ENCODE peak calls at places on chromosomes 1 and 21, in eight cellular contexts. One of them, this sample, is unnamed. For H3K9me3, the result is how much of the 10 kb centered on the place peaks cover.

GRCh38 chr21:45580576-45581321 is 38.5 kb upstream of the SLC19A1 start:
- DNase-seq in endodermal cell: peak
- DNase-seq in Peyer's patch: peak
- DNase-seq in colonic mucosa: peak
- DNase-seq in mucosa of descending colon: no peak
- DNase-seq in CD8-positive, alpha-beta memory T cell: no peak
- DNase-seq in CD4-positive, CD25-positive, alpha-beta regulatory T cell: no peak
- DNase-seq in left ventricle myocardium inferior: no peak
- DNase-seq in this sample: no peak

GRCh38 chr1:234676103-234676594 is 66.2 kb upstream of the IRF2BP2 start:
- DNase-seq in colonic mucosa: peak
- DNase-seq in mucosa of descending colon: peak
- DNase-seq in CD4-positive, CD25-positive, alpha-beta regulatory T cell: peak
- DNase-seq in left ventricle myocardium inferior: peak
- DNase-seq in Peyer's patch: peak
- DNase-seq in endodermal cell: peak
- DNase-seq in CD8-positive, alpha-beta memory T cell: peak
- DNase-seq in this sample: no peak

GRCh38 chr1:91137173-91137852 is 115.5 kb upstream of the ZNF644 start:
- DNase-seq in colonic mucosa: no peak
- DNase-seq in CD4-positive, CD25-positive, alpha-beta regulatory T cell: no peak
- DNase-seq in endodermal cell: no peak
- DNase-seq in CD8-positive, alpha-beta memory T cell: no peak
- DNase-seq in left ventricle myocardium inferior: no peak
- DNase-seq in mucosa of descending colon: no peak
- DNase-seq in Peyer's patch: no peak
- DNase-seq in this sample: no peak

GRCh38 chr1:206962269-206962668 is 8.0 kb downstream of the FCAMR start:
- DNase-seq in mucosa of descending colon: no peak
- DNase-seq in CD8-positive, alpha-beta memory T cell: no peak
- DNase-seq in Peyer's patch: no peak
- DNase-seq in CD4-positive, CD25-positive, alpha-beta regulatory T cell: no peak
- DNase-seq in colonic mucosa: no peak
- DNase-seq in left ventricle myocardium inferior: no peak
- DNase-seq in endodermal cell: no peak
- DNase-seq in this sample: no peak

GRCh38 chr1:68149110-68149798 is 83.1 kb downstream of the WLS start:
- DNase-seq in endodermal cell: no peak
- DNase-seq in CD4-positive, CD25-positive, alpha-beta regulatory T cell: no peak
- DNase-seq in mucosa of descending colon: no peak
- DNase-seq in Peyer's patch: no peak
- DNase-seq in left ventricle myocardium inferior: peak
- DNase-seq in colonic mucosa: no peak
- DNase-seq in CD8-positive, alpha-beta memory T cell: no peak
- DNase-seq in this sample: no peak

GRCh38 chr1:54547601-54548388 is at the start of gene ACOT11:
- DNase-seq in endodermal cell: no peak
- DNase-seq in Peyer's patch: peak
- DNase-seq in mucosa of descending colon: peak
- DNase-seq in CD8-positive, alpha-beta memory T cell: no peak
- DNase-seq in CD4-positive, CD25-positive, alpha-beta regulatory T cell: no peak
- DNase-seq in colonic mucosa: peak
- DNase-seq in left ventricle myocardium inferior: peak
- DNase-seq in this sample: no peak

GRCh38 chr1:108199781-108200626 is at the start of gene SLC25A24:
- DNase-seq in endodermal cell: peak
- DNase-seq in CD4-positive, CD25-positive, alpha-beta regulatory T cell: peak
- DNase-seq in left ventricle myocardium inferior: peak
- DNase-seq in CD8-positive, alpha-beta memory T cell: peak
- DNase-seq in mucosa of descending colon: peak
- DNase-seq in Peyer's patch: peak
- DNase-seq in colonic mucosa: peak
- DNase-seq in this sample: peak

GRCh38 chr21:15015622-15016471 is 49.0 kb downstream of the NRIP1 start:
- DNase-seq in left ventricle myocardium inferior: no peak
- DNase-seq in CD4-positive, CD25-positive, alpha-beta regulatory T cell: no peak
- DNase-seq in mucosa of descending colon: no peak
- DNase-seq in colonic mucosa: no peak
- DNase-seq in CD8-positive, alpha-beta memory T cell: no peak
- DNase-seq in Peyer's patch: no peak
- DNase-seq in endodermal cell: no peak
- DNase-seq in this sample: no peak

GRCh38 chr1:220573836-220574235 is 45.9 kb downstream of the MARK1 start:
- DNase-seq in CD8-positive, alpha-beta memory T cell: no peak
- DNase-seq in mucosa of descending colon: no peak
- DNase-seq in CD4-positive, CD25-positive, alpha-beta regulatory T cell: no peak
- DNase-seq in left ventricle myocardium inferior: no peak
- DNase-seq in endodermal cell: no peak
- DNase-seq in Peyer's patch: no peak
- DNase-seq in colonic mucosa: no peak
- DNase-seq in this sample: no peak

GRCh38 chr1:96651517-96651916 is 70.1 kb upstream of the PTBP2 start:
- DNase-seq in CD8-positive, alpha-beta memory T cell: no peak
- DNase-seq in left ventricle myocardium inferior: no peak
- DNase-seq in endodermal cell: peak
- DNase-seq in mucosa of descending colon: no peak
- DNase-seq in CD4-positive, CD25-positive, alpha-beta regulatory T cell: no peak
- DNase-seq in colonic mucosa: no peak
- DNase-seq in Peyer's patch: no peak
- DNase-seq in this sample: no peak

GRCh38 chr1:215543191-215543606 is 23.9 kb upstream of the KCTD3 start:
- DNase-seq in colonic mucosa: no peak
- DNase-seq in mucosa of descending colon: peak
- DNase-seq in left ventricle myocardium inferior: no peak
- DNase-seq in Peyer's patch: peak
- DNase-seq in endodermal cell: no peak
- DNase-seq in CD8-positive, alpha-beta memory T cell: no peak
- DNase-seq in CD4-positive, CD25-positive, alpha-beta regulatory T cell: no peak
- DNase-seq in this sample: no peak

GRCh38 chr1:77175230-77175844 is 43.9 kb downstream of the PIGK start:
- DNase-seq in mucosa of descending colon: no peak
- DNase-seq in left ventricle myocardium inferior: no peak
- DNase-seq in Peyer's patch: no peak
- DNase-seq in colonic mucosa: no peak
- DNase-seq in CD8-positive, alpha-beta memory T cell: no peak
- DNase-seq in CD4-positive, CD25-positive, alpha-beta regulatory T cell: no peak
- DNase-seq in endodermal cell: peak
- DNase-seq in this sample: no peak

GRCh38 chr1:186212574-186213224 is 162.4 kb downstream of the TPR start:
- DNase-seq in Peyer's patch: peak
- DNase-seq in endodermal cell: peak
- DNase-seq in CD8-positive, alpha-beta memory T cell: peak
- DNase-seq in left ventricle myocardium inferior: no peak
- DNase-seq in colonic mucosa: peak
- DNase-seq in mucosa of descending colon: peak
- DNase-seq in CD4-positive, CD25-positive, alpha-beta regulatory T cell: no peak
- DNase-seq in this sample: no peak

GRCh38 chr21:38950388-38951094 is 144.8 kb downstream of the ETS2 start:
- DNase-seq in CD8-positive, alpha-beta memory T cell: no peak
- DNase-seq in endodermal cell: no peak
- DNase-seq in Peyer's patch: peak
- DNase-seq in left ventricle myocardium inferior: no peak
- DNase-seq in CD4-positive, CD25-positive, alpha-beta regulatory T cell: no peak
- DNase-seq in mucosa of descending colon: peak
- DNase-seq in colonic mucosa: peak
- DNase-seq in this sample: no peak

GRCh38 chr1:181344091-181344490 is 139.2 kb upstream of the CACNA1E start:
- DNase-seq in endodermal cell: peak
- DNase-seq in Peyer's patch: no peak
- DNase-seq in CD4-positive, CD25-positive, alpha-beta regulatory T cell: no peak
- DNase-seq in mucosa of descending colon: no peak
- DNase-seq in left ventricle myocardium inferior: no peak
- DNase-seq in colonic mucosa: no peak
- DNase-seq in CD8-positive, alpha-beta memory T cell: no peak
- DNase-seq in this sample: no peak

GRCh38 chr1:192903142-192903541 is 94.3 kb downstream of the RGS2 start:
- DNase-seq in CD4-positive, CD25-positive, alpha-beta regulatory T cell: no peak
- DNase-seq in colonic mucosa: no peak
- DNase-seq in mucosa of descending colon: no peak
- DNase-seq in Peyer's patch: no peak
- DNase-seq in endodermal cell: no peak
- DNase-seq in CD8-positive, alpha-beta memory T cell: no peak
- DNase-seq in left ventricle myocardium inferior: no peak
- DNase-seq in this sample: no peak

GRCh38 chr1:175690298-175690697 is 53.1 kb downstream of the TNR start:
- DNase-seq in CD8-positive, alpha-beta memory T cell: no peak
- DNase-seq in colonic mucosa: no peak
- DNase-seq in Peyer's patch: no peak
- DNase-seq in endodermal cell: no peak
- DNase-seq in left ventricle myocardium inferior: no peak
- DNase-seq in CD4-positive, CD25-positive, alpha-beta regulatory T cell: no peak
- DNase-seq in mucosa of descending colon: no peak
- DNase-seq in this sample: no peak

GRCh38 chr1:175687699-175688098 is 55.7 kb downstream of the TNR start:
- DNase-seq in endodermal cell: no peak
- DNase-seq in CD8-positive, alpha-beta memory T cell: no peak
- DNase-seq in left ventricle myocardium inferior: no peak
- DNase-seq in Peyer's patch: no peak
- DNase-seq in mucosa of descending colon: no peak
- DNase-seq in colonic mucosa: no peak
- DNase-seq in CD4-positive, CD25-positive, alpha-beta regulatory T cell: no peak
- DNase-seq in this sample: no peak

GRCh38 chr1:175690926-175691325 is 52.5 kb downstream of the TNR start:
- DNase-seq in colonic mucosa: no peak
- DNase-seq in endodermal cell: no peak
- DNase-seq in CD8-positive, alpha-beta memory T cell: no peak
- DNase-seq in mucosa of descending colon: no peak
- DNase-seq in CD4-positive, CD25-positive, alpha-beta regulatory T cell: no peak
- DNase-seq in Peyer's patch: no peak
- DNase-seq in left ventricle myocardium inferior: no peak
- DNase-seq in this sample: no peak
- H3K9me3 ChIP-seq in colonic mucosa: under half
- H3K9me3 ChIP-seq in endodermal cell: under half
- H3K9me3 ChIP-seq in CD8-positive, alpha-beta memory T cell: under half
- H3K9me3 ChIP-seq in mucosa of descending colon: under half
- H3K9me3 ChIP-seq in CD4-positive, CD25-positive, alpha-beta regulatory T cell: under half
- H3K9me3 ChIP-seq in Peyer's patch: under half
- H3K9me3 ChIP-seq in left ventricle myocardium inferior: under half
- H3K9me3 ChIP-seq in this sample: under half

GRCh38 chr1:125065092-125065820 is 3880.5 kb downstream of the SRGAP2C start:
- DNase-seq in colonic mucosa: no peak
- DNase-seq in Peyer's patch: peak
- DNase-seq in mucosa of descending colon: no peak
- DNase-seq in CD8-positive, alpha-beta memory T cell: no peak
- DNase-seq in CD4-positive, CD25-positive, alpha-beta regulatory T cell: no peak
- DNase-seq in left ventricle myocardium inferior: no peak
- DNase-seq in endodermal cell: no peak
- DNase-seq in this sample: no peak
- H3K9me3 ChIP-seq in colonic mucosa: under half
- H3K9me3 ChIP-seq in Peyer's patch: under half
- H3K9me3 ChIP-seq in mucosa of descending colon: under half
- H3K9me3 ChIP-seq in CD8-positive, alpha-beta memory T cell: under half
- H3K9me3 ChIP-seq in CD4-positive, CD25-positive, alpha-beta regulatory T cell: under half
- H3K9me3 ChIP-seq in left ventricle myocardium inferior: under half
- H3K9me3 ChIP-seq in endodermal cell: under half
- H3K9me3 ChIP-seq in this sample: under half

GRCh38 chr21:22842875-22843274 is 1844.7 kb downstream of the NCAM2 start:
- DNase-seq in CD8-positive, alpha-beta memory T cell: no peak
- DNase-seq in CD4-positive, CD25-positive, alpha-beta regulatory T cell: no peak
- DNase-seq in left ventricle myocardium inferior: no peak
- DNase-seq in endodermal cell: peak
- DNase-seq in Peyer's patch: no peak
- DNase-seq in mucosa of descending colon: no peak
- DNase-seq in colonic mucosa: no peak
- DNase-seq in this sample: no peak
- H3K9me3 ChIP-seq in CD8-positive, alpha-beta memory T cell: under half
- H3K9me3 ChIP-seq in CD4-positive, CD25-positive, alpha-beta regulatory T cell: under half
- H3K9me3 ChIP-seq in left ventricle myocardium inferior: under half
- H3K9me3 ChIP-seq in endodermal cell: under half
- H3K9me3 ChIP-seq in Peyer's patch: under half
- H3K9me3 ChIP-seq in mucosa of descending colon: half or more
- H3K9me3 ChIP-seq in colonic mucosa: under half
- H3K9me3 ChIP-seq in this sample: under half

DNA sequence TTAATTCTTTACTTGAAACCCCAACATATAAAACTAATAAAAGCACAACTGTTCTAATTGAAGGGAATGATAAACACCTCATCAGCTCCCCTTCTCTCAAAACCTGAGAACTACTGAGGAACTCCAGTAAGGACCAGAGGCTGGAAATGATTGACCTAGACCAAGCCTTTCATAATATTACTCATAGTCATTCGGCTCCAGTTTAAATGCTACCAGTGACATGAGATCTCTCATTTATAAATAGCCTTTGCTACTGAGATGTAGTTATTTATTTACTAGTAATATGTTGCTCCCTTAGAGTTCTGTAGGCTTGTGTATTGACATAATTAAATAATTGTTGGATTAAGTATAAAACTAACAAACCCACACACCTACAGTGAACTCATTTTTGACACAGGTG is 209.8 kb upstream of the PRMT6 start:
- DNase-seq in CD8-positive, alpha-beta memory T cell: no peak
- DNase-seq in CD4-positive, CD25-positive, alpha-beta regulatory T cell: no peak
- DNase-seq in endodermal cell: no peak
- DNase-seq in left ventricle myocardium inferior: no peak
- DNase-seq in Peyer's patch: no peak
- DNase-seq in colonic mucosa: no peak
- DNase-seq in mucosa of descending colon: no peak
- DNase-seq in this sample: no peak
- H3K9me3 ChIP-seq in CD8-positive, alpha-beta memory T cell: under half
- H3K9me3 ChIP-seq in CD4-positive, CD25-positive, alpha-beta regulatory T cell: under half
- H3K9me3 ChIP-seq in endodermal cell: under half
- H3K9me3 ChIP-seq in left ventricle myocardium inferior: under half
- H3K9me3 ChIP-seq in Peyer's patch: under half
- H3K9me3 ChIP-seq in colonic mucosa: under half
- H3K9me3 ChIP-seq in mucosa of descending colon: under half
- H3K9me3 ChIP-seq in this sample: under half

This sample was measured in T-helper 17 cell.